ENCODE peak calls at places on chromosome 16, in seven cellular contexts. G, E, Q, H, P, O and V are unnamed samples.
A peak's percentile ranks its signal among the peaks of the same experiment; 100 is the strongest.

GRCh38 chr16:74107795-74108610 is 188.6 kb upstream of the PSMD7 start:
- DNase-seq in O (no peak), P (peak; percentile 63), Q (no peak), E (peak; percentile 79), G (no peak), H (no peak), V (no peak)

GRCh38 chr16:4314532-4315184 is 1.2 kb upstream of the GLIS2 start:
- DNase-seq in Q (no peak), E (peak; percentile 66), H (no peak), P (no peak), G (no peak), O (no peak), V (no peak)

GRCh38 chr16:78297066-78297666 is 197.7 kb downstream of the WWOX start:
- DNase-seq in P (no peak), G (no peak), H (no peak), E (no peak), O (no peak), Q (no peak), V (no peak)

GRCh38 chr16:53043986-53044571 is 8.6 kb downstream of the CHD9NB start:
- DNase-seq in P (peak; percentile 46), G (no peak), Q (no peak), H (no peak), O (no peak), E (peak; percentile 91), V (no peak)

GRCh38 chr16:79580465-79581200 is 19.9 kb downstream of the MAF start:
- DNase-seq in H (no peak), Q (no peak), P (no peak), O (no peak), E (no peak), G (no peak), V (no peak)

GRCh38 chr16:80254970-80255369 is 285.8 kb upstream of the DYNLRB2 start:
- DNase-seq in P (no peak), H (no peak), Q (no peak), O (no peak), E (no peak), G (no peak), V (no peak)

GRCh38 chr16:71399801-71400563 is 41.5 kb downstream of the CALB2 start:
- DNase-seq in G (no peak), O (no peak), Q (no peak), H (no peak), P (no peak), E (no peak), V (no peak)

GRCh38 chr16:12127244-12127643 is 150.7 kb downstream of the SNX29 start:
- DNase-seq in P (no peak), Q (no peak), G (no peak), O (no peak), E (no peak), H (no peak), V (no peak)

GRCh38 chr16:79064259-79064658 is 536.3 kb downstream of the MAF start:
- DNase-seq in H (no peak), O (no peak), E (no peak), Q (no peak), P (no peak), G (no peak), V (no peak)

GRCh38 chr16:3099732-3100499 is 822 bp upstream of the ZSCAN10 start:
- DNase-seq in G (peak; percentile 61), E (peak; percentile 95), P (peak; percentile 97), O (peak; percentile 89), Q (peak; percentile 76), H (peak; percentile 71), V (peak; percentile 45)

GRCh38 chr16:11401161-11402050 is 56.1 kb downstream of the RMI2 start:
- DNase-seq in E (no peak), O (no peak), H (no peak), G (no peak), Q (no peak), P (no peak), V (no peak)

GRCh38 chr16:11669380-11670146 is 1.3 kb downstream of the SNN start:
- DNase-seq in G (no peak), H (no peak), P (peak; percentile 49), O (no peak), E (no peak), Q (peak; percentile 61), V (no peak)

GRCh38 chr16:8945626-8946296 is 17.9 kb downstream of the USP7 start:
- DNase-seq in H (no peak), G (no peak), O (no peak), P (no peak), Q (no peak), E (no peak), V (no peak)

GRCh38 chr16:78925071-78925714 is 675.3 kb downstream of the MAF start:
- DNase-seq in Q (no peak), E (peak; percentile 46), O (peak; percentile 16), G (no peak), H (no peak), P (peak; percentile 41), V (no peak)

GRCh38 chr16:69123894-69124293 is 8.5 kb downstream of the CHTF8 start:
- DNase-seq in O (peak; percentile 53), E (no peak), H (peak; percentile 51), G (peak; percentile 51), P (peak; percentile 60), Q (no peak), V (peak; percentile 40)

GRCh38 chr16:50928065-50928464 is 186.2 kb downstream of the CYLD start:
- DNase-seq in E (no peak), O (no peak), H (no peak), G (no peak), P (no peak), Q (no peak), V (no peak)

DNA sequence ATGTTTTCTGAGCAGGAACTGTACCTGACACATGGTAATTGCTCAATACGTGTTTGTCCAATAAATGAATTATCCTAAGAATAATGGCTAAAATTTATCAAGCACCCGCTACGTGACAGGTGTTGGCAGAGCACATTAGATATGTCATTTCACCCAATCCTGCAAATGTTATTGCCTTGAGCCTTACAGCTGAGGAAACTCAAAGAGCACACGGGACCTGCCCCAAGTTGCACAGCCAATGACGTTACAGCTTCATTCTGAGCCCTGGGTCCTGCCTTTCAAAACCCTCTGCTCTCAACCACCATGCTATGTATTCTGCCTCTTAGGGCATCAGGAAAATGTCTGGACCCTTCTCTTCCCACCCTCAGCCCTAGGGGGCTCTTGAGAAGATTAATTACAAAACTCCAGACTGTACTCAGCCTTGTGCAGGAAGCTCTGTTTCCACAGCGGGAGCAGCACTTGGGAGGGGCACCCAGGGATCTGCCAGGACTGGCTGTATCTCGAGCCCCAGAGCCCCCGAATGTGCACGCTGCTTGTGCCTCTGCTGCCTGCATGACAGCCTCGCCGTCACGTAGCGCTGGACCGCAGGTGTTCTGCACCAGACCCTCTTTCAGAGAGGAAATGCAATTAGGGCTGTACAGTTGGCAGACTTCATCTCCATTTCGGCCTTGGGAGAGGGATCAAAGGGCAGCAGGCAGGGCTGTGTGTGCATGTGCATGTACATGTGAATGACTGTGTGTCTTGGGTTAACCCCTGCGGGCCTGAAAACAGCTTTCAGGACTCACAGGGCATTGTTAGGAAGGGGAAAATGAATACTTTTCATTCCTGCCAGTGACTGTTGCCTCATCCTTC is 71.6 kb downstream of the GPR139 start:
- DNase-seq in Q (no peak), E (no peak), O (no peak), P (peak; percentile 28), H (no peak), G (no peak), V (no peak)
- TF ChIP-seq CTCF in Q (no peak), E (no peak), O (no peak), P (no peak), H (no peak), G (no peak), V (no peak)

DNA sequence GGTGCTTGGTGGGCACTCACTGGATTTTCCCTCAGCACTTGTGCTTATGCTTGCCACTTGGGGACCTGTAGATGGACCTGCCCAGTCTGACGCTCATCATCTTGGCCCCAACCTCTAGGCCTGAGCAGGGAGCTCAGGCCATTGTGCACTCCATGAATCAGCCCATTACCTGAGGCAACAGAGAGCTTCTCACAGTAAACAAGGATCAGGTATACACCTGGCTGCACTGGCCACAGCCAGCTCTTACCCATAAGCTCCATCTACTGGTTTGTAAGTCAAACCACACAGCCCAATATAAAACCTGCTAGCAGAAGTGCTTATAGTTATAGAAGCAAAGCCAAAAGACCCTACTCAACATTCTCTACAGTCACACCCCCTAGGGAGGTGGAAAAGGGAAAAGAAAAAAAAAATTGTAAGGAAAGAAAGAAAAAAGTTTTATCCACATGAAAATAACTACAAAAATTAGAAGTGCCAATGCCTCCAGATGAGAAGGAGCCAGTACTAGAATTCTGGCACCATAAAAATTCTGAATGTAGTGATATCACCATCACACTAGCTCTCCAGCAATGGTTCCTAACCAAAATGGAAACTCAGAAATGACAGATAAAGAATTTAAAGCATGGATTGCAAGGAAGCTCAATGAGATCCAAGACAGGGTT is 87.8 kb upstream of the CDH5 start:
- DNase-seq in Q (no peak), P (no peak), G (no peak), H (no peak), E (peak; percentile 49), O (no peak), V (no peak)
- TF ChIP-seq CTCF in Q (no peak), P (no peak), G (no peak), H (no peak), E (peak; percentile 57), O (no peak), V (no peak)

GRCh38 chr16:88606146-88606757 is 32.1 kb upstream of the IL17C start:
- DNase-seq in Q (no peak), H (no peak), P (no peak), E (no peak), O (no peak), G (no peak), V (no peak)

GRCh38 chr16:88608076-88608475 is 30.3 kb upstream of the IL17C start:
- DNase-seq in E (no peak), P (no peak), G (no peak), H (no peak), Q (no peak), O (no peak), V (no peak)

GRCh38 chr16:88611220-88611821 is 27.1 kb upstream of the IL17C start:
- DNase-seq in Q (no peak), O (no peak), P (no peak), H (no peak), E (peak; percentile 56), G (no peak), V (no peak)

GRCh38 chr16:88613293-88613692 is 25.1 kb upstream of the IL17C start:
- DNase-seq in E (no peak), H (no peak), P (no peak), G (no peak), O (no peak), Q (no peak), V (no peak)

DNA sequence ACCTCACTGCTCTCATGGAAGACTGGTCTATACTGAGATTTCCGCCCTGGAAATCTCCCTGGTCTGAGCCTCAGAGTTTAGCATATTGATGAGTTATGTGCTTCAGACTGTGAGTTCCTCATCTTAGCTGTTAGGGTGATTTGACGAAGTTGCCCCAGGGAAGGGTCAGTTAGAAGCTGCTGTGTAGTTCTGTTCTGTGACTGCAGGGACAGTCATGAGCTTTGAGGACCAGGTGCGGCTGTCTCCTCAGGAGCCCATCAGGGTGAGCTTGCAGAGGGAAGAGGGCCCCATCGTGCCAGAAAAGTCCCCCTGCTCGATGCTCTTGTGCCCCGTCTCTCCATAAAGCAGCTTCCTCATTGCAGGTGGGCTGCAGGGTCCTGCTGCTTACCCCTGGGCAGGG is 28.3 kb upstream of the IL17C start:
- DNase-seq in H (no peak), Q (no peak), P (no peak), E (peak; percentile 55), G (no peak), O (no peak), V (no peak)
- TF ChIP-seq CTCF in H (no peak), Q (no peak), P (no peak), E (peak; percentile 47), G (peak; percentile 24), O (no peak), V (no peak)

GRCh38 chr16:63787014-63787413 is 1334.8 kb downstream of the CDH11 start:
- DNase-seq in Q (no peak), G (no peak), O (no peak), E (no peak), H (no peak), P (no peak), V (no peak)

GRCh38 chr16:63789603-63790002 is 1332.3 kb downstream of the CDH11 start:
- DNase-seq in Q (no peak), E (no peak), O (no peak), G (no peak), H (no peak), P (no peak), V (no peak)
- TF ChIP-seq CTCF in Q (no peak), E (peak; percentile 55), O (no peak), G (no peak), H (no peak), P (no peak), V (no peak)